ENCODE peak calls at places on chromosomes 7 and 10, in nine cellular contexts. C is HCT116, L is spleen, H is prostate gland, M is GM12878, B is adrenal gland, X is A549, U is body of pancreas, Z is Peyer's patch. J is an unnamed sample. For H3K4me1, the result is how much of the 10 kb centered on the place peaks cover.

GRCh38 chr10:24299587-24300258 is 90.8 kb downstream of the KIAA1217 start:
- DNase-seq in X (no peak), Z (no peak), B (no peak), H (no peak), L (no peak), M (no peak), C (no peak), U (no peak), J (no peak)

GRCh38 chr10:92124524-92125168 is 166.2 kb downstream of the CPEB3 start:
- DNase-seq in C (no peak), X (no peak), Z (no peak), L (no peak), H (peak), U (peak), B (peak), M (no peak), J (no peak)

GRCh38 chr10:77965294-77965693 is 38.7 kb upstream of the DLG5 start:
- DNase-seq in L (no peak), C (no peak), X (no peak), B (no peak), Z (no peak), H (no peak), M (no peak), U (no peak), J (no peak)

GRCh38 chr7:96449094-96449493 is 127.2 kb upstream of the SLC25A13 start:
- DNase-seq in M (no peak), H (no peak), Z (no peak), L (no peak), X (no peak), B (no peak), U (no peak), C (no peak), J (no peak)

GRCh38 chr7:142177869-142178268 is 66.4 kb downstream of the MGAM2 start:
- DNase-seq in L (no peak), U (no peak), H (no peak), X (no peak), M (no peak), C (no peak), B (no peak), Z (no peak), J (no peak)

GRCh38 chr10:23001901-23002516 is 74.2 kb downstream of the ARMC3 start:
- DNase-seq in U (no peak), B (no peak), Z (no peak), L (no peak), M (no peak), C (no peak), X (no peak), H (no peak), J (no peak)

GRCh38 chr10:129605986-129606518 is 139.0 kb downstream of the MGMT start:
- DNase-seq in X (no peak), B (no peak), M (peak), H (no peak), U (no peak), C (no peak), L (no peak), Z (peak), J (no peak)

GRCh38 chr10:99370993-99371392 is 41.8 kb downstream of the CNNM1 start:
- DNase-seq in B (no peak), U (peak), M (no peak), Z (no peak), X (peak), H (no peak), C (peak), L (no peak), J (no peak)

GRCh38 chr7:140586517-140586916 is 54.1 kb downstream of the DENND2A start:
- DNase-seq in M (no peak), B (no peak), Z (no peak), L (peak), U (no peak), X (no peak), H (no peak), C (no peak), J (no peak)

GRCh38 chr10:50624866-50625491 is 1.2 kb upstream of the SGMS1 start:
- DNase-seq in L (no peak), X (peak), M (no peak), B (peak), C (peak), U (peak), H (peak), Z (peak), J (peak)

GRCh38 chr10:50622497-50623298 is 1.1 kb downstream of the SGMS1 start:
- DNase-seq in B (peak), C (no peak), X (peak), Z (peak), L (peak), M (no peak), U (peak), H (peak), J (peak)

GRCh38 chr10:50625663-50626062 is 1.9 kb upstream of the SGMS1 start:
- DNase-seq in C (no peak), L (no peak), Z (no peak), H (no peak), B (no peak), U (no peak), X (peak), M (no peak), J (no peak)

GRCh38 chr10:50623299-50624153 is at the start of gene SGMS1:
- DNase-seq in U (peak), L (peak), H (peak), Z (peak), X (peak), M (no peak), C (peak), B (peak), J (peak)

DNA sequence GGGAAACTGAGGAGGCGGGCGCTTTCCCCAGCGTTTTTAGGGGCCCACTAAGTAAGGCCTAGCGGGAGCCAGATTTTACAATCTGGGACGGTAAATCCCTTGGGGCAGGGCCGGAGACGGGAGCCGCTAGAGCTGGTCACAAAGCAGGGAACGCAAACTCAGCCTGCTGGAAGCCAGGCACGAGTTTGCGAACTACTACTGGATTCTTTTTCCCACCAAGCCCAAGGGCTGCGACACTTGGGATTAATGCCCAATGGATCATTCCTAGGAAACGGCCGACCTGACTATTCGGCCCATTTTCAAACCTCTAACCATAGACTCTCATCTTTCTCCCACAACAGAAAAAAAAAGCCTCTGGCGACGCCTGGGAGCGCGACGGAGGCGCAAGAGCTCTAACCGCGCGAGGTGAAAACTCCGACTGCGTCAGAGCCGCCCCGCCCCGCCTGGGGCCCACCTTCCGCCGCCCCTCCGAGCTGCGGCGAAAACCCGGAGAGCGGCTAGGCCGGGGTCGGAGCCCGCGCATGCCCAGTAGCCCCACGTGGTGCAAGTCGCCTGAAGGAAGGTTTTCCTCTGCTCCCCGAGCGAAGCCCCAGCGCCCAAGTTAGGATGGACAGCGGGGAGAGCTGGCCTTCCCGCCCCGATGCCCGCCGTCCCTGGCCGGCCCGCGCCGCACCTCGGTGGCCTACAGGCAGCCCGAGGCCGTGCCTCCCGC is 554 bp upstream of the SGMS1 start:
- DNase-seq in L (peak), C (peak), X (peak), M (no peak), Z (peak), H (peak), U (peak), B (peak), J (peak)
- TF ChIP-seq POLR2A in L (peak), C (no peak), X (peak), M (no peak), Z (no peak), H (peak), U (peak), B (peak), J (peak)

GRCh38 chr7:117777335-117778150 is 95.7 kb downstream of the CTTNBP2 start:
- DNase-seq in U (no peak), B (peak), C (no peak), M (no peak), Z (no peak), H (no peak), L (no peak), X (no peak), J (no peak)
- H3K4me1 ChIP-seq in U (under half), B (under half), C (under half), M (under half), Z (under half), H (under half), L (under half), X (under half), J (under half)

GRCh38 chr10:70561051-70561450 is 41.5 kb downstream of the PRF1 start:
- DNase-seq in X (no peak), B (no peak), M (no peak), L (no peak), Z (no peak), U (no peak), C (no peak), H (no peak), J (no peak)
- TF ChIP-seq POLR2A in X (no peak), B (no peak), M (no peak), L (no peak), Z (no peak), U (no peak), C (no peak), H (no peak), J (no peak)

DNA sequence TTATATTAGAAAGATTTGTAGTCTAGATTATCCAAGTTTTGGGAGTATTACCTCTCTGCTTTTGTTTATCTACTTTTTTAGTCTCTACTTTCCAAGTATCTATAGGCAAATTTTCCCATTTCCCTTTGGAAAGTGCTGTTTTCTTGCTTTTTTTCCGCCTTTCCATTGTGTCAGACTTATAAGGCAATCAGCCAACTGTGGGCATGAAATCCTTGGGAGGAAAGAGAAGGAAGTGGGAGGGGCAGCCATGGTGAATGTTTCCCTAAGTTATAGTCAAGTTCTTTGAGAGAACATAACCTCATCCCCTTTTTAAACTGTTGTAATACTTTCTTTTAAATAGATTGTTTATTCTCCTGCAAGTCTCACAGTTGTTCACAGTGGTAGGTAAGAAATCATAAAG is 52.6 kb downstream of the PTEN start:
- DNase-seq in B (no peak), X (no peak), Z (no peak), H (no peak), L (no peak), C (no peak), M (no peak), U (no peak), J (peak)
- H3K4me1 ChIP-seq in B (under half), X (under half), Z (under half), H (under half), L (under half), C (under half), M (under half), U (under half), J (under half)

DNA sequence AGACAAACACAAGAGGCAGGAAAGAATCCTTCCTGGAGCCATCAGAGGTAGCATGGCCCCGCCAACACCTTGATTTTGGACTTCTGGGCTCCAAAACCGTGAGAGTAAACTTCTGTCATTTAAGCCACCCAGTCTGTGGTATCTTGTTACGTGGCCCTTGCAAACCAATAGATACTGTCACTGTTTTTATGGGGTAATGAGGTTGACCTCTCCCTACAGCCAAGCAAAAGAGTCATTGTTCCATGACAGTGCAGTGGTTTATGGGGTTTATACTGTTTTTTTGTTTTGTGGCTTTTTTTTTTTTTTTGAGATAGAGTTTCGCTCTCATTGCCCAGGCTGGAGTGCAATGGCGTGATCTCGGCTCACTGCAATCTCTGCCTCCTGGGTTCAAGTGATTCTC is 32.8 kb downstream of the KIAA1549 start:
- DNase-seq in H (no peak), B (no peak), M (peak), C (no peak), Z (no peak), U (no peak), L (no peak), X (no peak), J (no peak)
- TF ChIP-seq POLR2A in H (no peak), B (no peak), M (no peak), C (no peak), Z (no peak), U (no peak), L (no peak), X (no peak), J (no peak)